ENCODE peak calls at places on chromosome 20, in five cellular contexts. One of them, this sample, is unnamed.
A peak's percentile ranks its signal among the peaks of the same experiment; 100 is the strongest.

GRCh38 chr20:37278966-37279590 is 10.4 kb upstream of the MANBAL start:
- DNase-seq in stimulated activated CD4-positive, alpha-beta T cell treated with anti-CD3 and anti-CD28 coated beads, Interleukin-1b, Interleukin-23, amount 100 ng/mL, for 48 hours: no peak
- DNase-seq in GM12865: no peak
- DNase-seq in T-cell: no peak
- DNase-seq in adipocyte: no peak
- DNase-seq in this sample: no peak

GRCh38 chr20:41587956-41588355 is 30.2 kb downstream of the CHD6 start:
- DNase-seq in stimulated activated CD4-positive, alpha-beta T cell treated with anti-CD3 and anti-CD28 coated beads, Interleukin-1b, Interleukin-23, amount 100 ng/mL, for 48 hours: no peak
- DNase-seq in GM12865: no peak
- DNase-seq in T-cell: no peak
- DNase-seq in adipocyte: peak; percentile 50
- DNase-seq in this sample: no peak

GRCh38 chr20:24984963-24985640 is 7.4 kb downstream of the APMAP start:
- DNase-seq in stimulated activated CD4-positive, alpha-beta T cell treated with anti-CD3 and anti-CD28 coated beads, Interleukin-1b, Interleukin-23, amount 100 ng/mL, for 48 hours: no peak
- DNase-seq in GM12865: no peak
- DNase-seq in T-cell: no peak
- DNase-seq in adipocyte: no peak
- DNase-seq in this sample: no peak

GRCh38 chr20:25177890-25178321 is 17.6 kb upstream of the ENTPD6 start:
- DNase-seq in stimulated activated CD4-positive, alpha-beta T cell treated with anti-CD3 and anti-CD28 coated beads, Interleukin-1b, Interleukin-23, amount 100 ng/mL, for 48 hours: no peak
- DNase-seq in GM12865: no peak
- DNase-seq in T-cell: no peak
- DNase-seq in adipocyte: peak; percentile 7
- DNase-seq in this sample: no peak

GRCh38 chr20:39623584-39624234 is 661.6 kb downstream of the DHX35 start:
- DNase-seq in stimulated activated CD4-positive, alpha-beta T cell treated with anti-CD3 and anti-CD28 coated beads, Interleukin-1b, Interleukin-23, amount 100 ng/mL, for 48 hours: no peak
- DNase-seq in GM12865: no peak
- DNase-seq in T-cell: no peak
- DNase-seq in adipocyte: no peak
- DNase-seq in this sample: no peak

GRCh38 chr20:33896509-33896908 is 85.4 kb downstream of the CHMP4B start:
- DNase-seq in stimulated activated CD4-positive, alpha-beta T cell treated with anti-CD3 and anti-CD28 coated beads, Interleukin-1b, Interleukin-23, amount 100 ng/mL, for 48 hours: no peak
- DNase-seq in GM12865: no peak
- DNase-seq in T-cell: no peak
- DNase-seq in adipocyte: peak; percentile 68
- DNase-seq in this sample: no peak

GRCh38 chr20:2610941-2611720 is 41.3 kb upstream of the NOP56 start:
- DNase-seq in stimulated activated CD4-positive, alpha-beta T cell treated with anti-CD3 and anti-CD28 coated beads, Interleukin-1b, Interleukin-23, amount 100 ng/mL, for 48 hours: no peak
- DNase-seq in GM12865: no peak
- DNase-seq in T-cell: no peak
- DNase-seq in adipocyte: no peak
- DNase-seq in this sample: no peak

GRCh38 chr20:40687384-40688128 is 1.5 kb downstream of the MAFB start:
- DNase-seq in stimulated activated CD4-positive, alpha-beta T cell treated with anti-CD3 and anti-CD28 coated beads, Interleukin-1b, Interleukin-23, amount 100 ng/mL, for 48 hours: no peak
- DNase-seq in GM12865: no peak
- DNase-seq in T-cell: no peak
- DNase-seq in adipocyte: peak; percentile 45
- DNase-seq in this sample: no peak

GRCh38 chr20:58555078-58555765 is 40.0 kb upstream of the APCDD1L start:
- DNase-seq in stimulated activated CD4-positive, alpha-beta T cell treated with anti-CD3 and anti-CD28 coated beads, Interleukin-1b, Interleukin-23, amount 100 ng/mL, for 48 hours: no peak
- DNase-seq in GM12865: no peak
- DNase-seq in T-cell: no peak
- DNase-seq in adipocyte: peak; percentile 85
- DNase-seq in this sample: no peak

GRCh38 chr20:31475472-31476312 is 604 bp downstream of the REM1 start:
- DNase-seq in stimulated activated CD4-positive, alpha-beta T cell treated with anti-CD3 and anti-CD28 coated beads, Interleukin-1b, Interleukin-23, amount 100 ng/mL, for 48 hours: no peak
- DNase-seq in GM12865: no peak
- DNase-seq in T-cell: no peak
- DNase-seq in adipocyte: no peak
- DNase-seq in this sample: no peak

GRCh38 chr20:47275548-47275947 is 81.0 kb downstream of the ZMYND8 start:
- DNase-seq in stimulated activated CD4-positive, alpha-beta T cell treated with anti-CD3 and anti-CD28 coated beads, Interleukin-1b, Interleukin-23, amount 100 ng/mL, for 48 hours: no peak
- DNase-seq in GM12865: no peak
- DNase-seq in T-cell: no peak
- DNase-seq in adipocyte: no peak
- DNase-seq in this sample: no peak

GRCh38 chr20:34954905-34955231 is 738 bp downstream of the GSS start:
- DNase-seq in stimulated activated CD4-positive, alpha-beta T cell treated with anti-CD3 and anti-CD28 coated beads, Interleukin-1b, Interleukin-23, amount 100 ng/mL, for 48 hours: no peak
- DNase-seq in GM12865: no peak
- DNase-seq in T-cell: no peak
- DNase-seq in adipocyte: no peak
- DNase-seq in this sample: no peak

GRCh38 chr20:53875452-53875851 is 194.9 kb downstream of the BCAS1 start:
- DNase-seq in stimulated activated CD4-positive, alpha-beta T cell treated with anti-CD3 and anti-CD28 coated beads, Interleukin-1b, Interleukin-23, amount 100 ng/mL, for 48 hours: no peak
- DNase-seq in GM12865: no peak
- DNase-seq in T-cell: no peak
- DNase-seq in adipocyte: no peak
- DNase-seq in this sample: no peak

GRCh38 chr20:50992733-50993457 is 30.0 kb downstream of the KCNG1 start:
- DNase-seq in stimulated activated CD4-positive, alpha-beta T cell treated with anti-CD3 and anti-CD28 coated beads, Interleukin-1b, Interleukin-23, amount 100 ng/mL, for 48 hours: peak; percentile 79
- DNase-seq in GM12865: peak; percentile 64
- DNase-seq in T-cell: peak; percentile 10
- DNase-seq in adipocyte: peak; percentile 62
- DNase-seq in this sample: peak; percentile 49

GRCh38 chr20:33728463-33728862 is 3.3 kb upstream of the ZNF341 start:
- DNase-seq in stimulated activated CD4-positive, alpha-beta T cell treated with anti-CD3 and anti-CD28 coated beads, Interleukin-1b, Interleukin-23, amount 100 ng/mL, for 48 hours: no peak
- DNase-seq in GM12865: no peak
- DNase-seq in T-cell: no peak
- DNase-seq in adipocyte: no peak
- DNase-seq in this sample: no peak

This sample was measured in GDM1.